ENCODE peak calls at places on chromosomes 5 and 9, in six cellular contexts. G is thoracic aorta; O is mesothelial cell of epicardium; J is CD8-positive, alpha-beta T cell; R is fibroblast of mammary gland; U is GM12864. I is an unnamed sample.

GRCh38 chr5:756865-757345 is 27.6 kb downstream of the ZDHHC11B start:
- DNase-seq in J (peak; percentile 45), O (no peak), G (no peak), U (no peak), R (no peak), I (no peak)

GRCh38 chr5:1821862-1822261 is 20.7 kb downstream of the NDUFS6 start:
- DNase-seq in R (no peak), U (no peak), O (no peak), J (no peak), G (no peak), I (no peak)

GRCh38 chr5:167895899-167896659 is 395.4 kb upstream of the WWC1 start:
- DNase-seq in R (no peak), U (no peak), J (no peak), G (no peak), O (no peak), I (no peak)

GRCh38 chr9:546797-547223 is 294.7 kb upstream of the DMRT1 start:
- DNase-seq in R (peak; percentile 21), O (no peak), U (no peak), G (no peak), J (no peak), I (no peak)

GRCh38 chr9:127826253-127826913 is 23.7 kb downstream of the FPGS start:
- DNase-seq in G (no peak), O (no peak), U (no peak), J (no peak), R (no peak), I (no peak)

GRCh38 chr9:117868594-117868993 is 164.4 kb downstream of the TLR4 start:
- DNase-seq in O (no peak), U (no peak), R (no peak), J (no peak), G (no peak), I (no peak)

GRCh38 chr5:139955616-139956283 is 87.3 kb downstream of the NRG2 start:
- DNase-seq in O (no peak), R (no peak), J (peak; percentile 44), U (no peak), G (no peak), I (no peak)

GRCh38 chr9:33799928-33800689 is 4.7 kb downstream of the PRSS3 start:
- DNase-seq in G (no peak), J (no peak), O (no peak), R (peak; percentile 36), U (no peak), I (no peak)

GRCh38 chr5:32276173-32276853 is 36.4 kb downstream of the MTMR12 start:
- DNase-seq in U (no peak), O (no peak), G (no peak), J (no peak), R (no peak), I (no peak)

GRCh38 chr5:113538313-113538712 is 24.8 kb downstream of the YTHDC2 start:
- DNase-seq in R (no peak), J (no peak), O (no peak), G (no peak), U (no peak), I (no peak)

GRCh38 chr9:35616681-35617459 is 1.3 kb downstream of the CD72 start:
- DNase-seq in R (peak; percentile 71), J (peak; percentile 81), O (peak; percentile 56), U (no peak), G (no peak), I (peak; percentile 43)

GRCh38 chr5:159310492-159310891 is 19.8 kb downstream of the IL12B start:
- DNase-seq in R (no peak), J (peak; percentile 51), O (peak; percentile 50), U (no peak), G (no peak), I (peak; percentile 7)

GRCh38 chr5:126395627-126396026 is 27.6 kb upstream of the GRAMD2B start:
- DNase-seq in U (no peak), R (no peak), J (no peak), G (no peak), O (no peak), I (no peak)

GRCh38 chr9:133050781-133051180 is 11.0 kb upstream of the CEL start:
- DNase-seq in R (no peak), J (no peak), O (no peak), G (no peak), U (no peak), I (no peak)

GRCh38 chr5:102865171-102865509 is 110.0 kb downstream of the PAM start:
- DNase-seq in J (no peak), O (no peak), U (no peak), R (peak; percentile 34), G (no peak), I (no peak)

GRCh38 chr5:120507826-120508463 is 43.8 kb downstream of the PRR16 start:
- DNase-seq in O (no peak), G (no peak), R (no peak), J (no peak), U (no peak), I (no peak)

GRCh38 chr5:145812877-145813276 is 22.3 kb downstream of the PRELID2 start:
- DNase-seq in O (no peak), R (no peak), U (no peak), J (no peak), G (no peak), I (no peak)

GRCh38 chr5:96235008-96235910 is 197.8 kb downstream of the PCSK1 start:
- DNase-seq in O (no peak), G (no peak), R (no peak), J (no peak), U (no peak), I (no peak)

DNA sequence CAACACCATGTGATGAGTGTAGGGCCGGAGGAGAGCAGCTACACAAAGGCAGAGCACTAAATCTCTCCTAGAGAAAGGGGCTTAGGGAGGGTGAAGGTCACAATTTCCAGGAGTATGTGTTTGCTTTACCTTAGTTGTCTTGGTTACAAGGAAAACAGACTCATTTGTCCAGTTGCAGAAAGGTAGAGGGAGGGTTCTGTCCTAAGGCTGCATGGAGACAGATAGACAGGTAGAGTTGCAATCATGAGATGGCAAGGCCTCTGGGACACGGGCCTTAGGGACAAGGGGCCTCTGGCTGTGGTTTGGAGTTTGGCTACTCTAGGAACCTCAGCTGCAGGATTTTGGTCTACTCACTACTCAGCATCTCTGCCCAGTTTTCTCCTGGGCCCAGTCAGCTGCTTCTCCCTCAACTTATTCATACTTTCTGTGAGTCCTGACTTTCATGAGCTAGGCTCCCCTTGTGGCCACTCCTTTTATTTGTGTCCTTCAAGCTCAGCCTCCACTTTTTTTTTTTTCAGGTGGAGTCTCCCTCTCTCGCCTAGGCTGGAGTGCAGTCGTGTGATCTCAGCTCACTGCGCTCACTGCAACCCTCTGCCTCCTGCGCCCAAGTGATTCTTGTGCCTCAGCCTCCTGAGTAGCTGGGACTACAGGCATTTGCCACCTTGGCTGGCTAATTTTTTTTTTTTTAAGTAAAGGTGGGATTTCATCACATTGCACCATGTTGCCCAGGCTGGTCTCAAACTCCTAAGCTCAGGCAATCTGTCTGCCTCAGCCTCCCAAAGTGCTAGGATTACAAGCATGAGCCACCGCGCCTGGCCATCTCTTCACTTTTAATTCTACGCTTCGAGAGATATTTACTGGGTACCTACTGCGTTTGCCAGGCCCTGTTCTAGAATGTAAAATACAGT is 76.6 kb downstream of the PTPDC1 start:
- DNase-seq in O (no peak), J (no peak), G (no peak), R (no peak), U (no peak), I (no peak)
- TF ChIP-seq CTCF in O (peak; percentile 18), J (no peak), G (no peak), R (peak; percentile 17), U (peak; percentile 26), I (peak; percentile 19)

DNA sequence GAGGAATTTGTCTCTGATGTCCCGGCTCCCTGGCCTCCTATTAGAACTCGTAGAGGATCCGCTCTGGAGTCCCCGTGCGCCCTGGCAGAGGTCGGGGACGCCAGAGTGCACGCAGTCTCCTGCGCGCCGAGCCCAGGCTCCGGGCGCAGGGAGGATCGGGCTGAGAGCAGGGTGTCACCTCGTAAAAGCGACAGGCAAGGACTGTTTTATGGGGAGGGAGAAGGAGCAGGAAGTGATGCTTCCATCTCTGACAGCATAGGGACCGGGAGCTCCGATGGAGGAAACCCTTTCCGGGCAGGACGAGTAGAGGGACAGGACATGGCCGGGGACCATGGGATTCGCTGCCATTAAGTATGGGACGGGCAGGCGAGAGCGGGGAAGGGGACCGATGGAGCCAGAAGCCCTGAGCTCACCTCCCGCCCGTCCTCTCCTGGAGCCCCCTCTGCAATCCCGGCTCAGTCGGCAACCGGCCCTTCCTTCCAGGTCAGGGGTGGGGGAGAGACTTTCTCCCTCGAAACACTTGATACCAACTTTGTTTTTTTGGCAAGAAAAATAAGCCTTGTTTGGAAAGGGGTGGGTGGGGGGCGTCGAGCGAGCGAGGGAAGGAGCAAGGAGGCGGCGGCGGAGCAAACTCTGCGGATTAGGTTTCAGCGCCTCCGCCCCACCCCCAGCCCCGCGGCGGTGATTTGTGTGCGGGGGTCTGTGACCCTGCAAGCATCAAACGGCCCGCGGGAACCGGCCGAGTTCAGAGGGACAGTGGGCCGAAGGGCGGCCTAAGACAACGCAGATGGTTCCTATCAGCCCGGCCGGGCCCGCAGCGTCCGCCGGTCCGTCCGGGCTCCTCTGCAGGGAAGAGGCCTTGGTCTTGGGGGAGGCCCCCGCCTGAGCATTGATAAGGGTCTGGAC is 12.6 kb downstream of the LMX1B start:
- DNase-seq in R (no peak), G (no peak), U (no peak), J (no peak), O (no peak), I (no peak)
- TF ChIP-seq CTCF in R (no peak), G (no peak), U (no peak), J (no peak), O (no peak), I (no peak)

GRCh38 chr5:111135406-111135805 is 43.3 kb downstream of the WDR36 start:
- DNase-seq in G (no peak), J (no peak), R (no peak), O (no peak), U (no peak), I (peak; percentile 14)

GRCh38 chr5:111132731-111133435 is 40.7 kb downstream of the WDR36 start:
- DNase-seq in U (no peak), O (no peak), J (no peak), G (no peak), R (no peak), I (no peak)

GRCh38 chr5:111131356-111131755 is 39.2 kb downstream of the WDR36 start:
- DNase-seq in J (no peak), U (no peak), R (no peak), O (no peak), G (no peak), I (no peak)

GRCh38 chr5:111134080-111134479 is 41.9 kb downstream of the WDR36 start:
- DNase-seq in G (no peak), U (no peak), O (no peak), J (no peak), R (peak; percentile 96), I (no peak)

DNA sequence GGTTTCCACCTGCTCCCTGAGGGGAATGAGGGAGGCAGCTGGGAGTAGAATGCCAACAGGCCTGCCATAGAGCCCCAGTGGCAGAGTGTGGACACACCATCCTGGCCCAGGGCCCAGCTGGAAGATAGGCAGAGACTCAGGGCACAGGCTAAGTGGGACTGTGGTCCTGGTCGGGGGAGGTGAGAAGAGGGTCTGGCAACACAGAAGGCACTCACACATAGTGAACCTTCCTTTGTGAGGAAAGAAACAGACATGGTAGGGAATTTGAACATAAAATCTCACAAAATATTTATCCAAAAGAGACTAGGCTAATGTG is 41.2 kb downstream of the WDR36 start:
- DNase-seq in O (no peak), J (no peak), R (no peak), G (no peak), U (no peak), I (no peak)
- TF ChIP-seq CTCF in O (no peak), J (no peak), R (no peak), G (no peak), U (no peak), I (no peak)

DNA sequence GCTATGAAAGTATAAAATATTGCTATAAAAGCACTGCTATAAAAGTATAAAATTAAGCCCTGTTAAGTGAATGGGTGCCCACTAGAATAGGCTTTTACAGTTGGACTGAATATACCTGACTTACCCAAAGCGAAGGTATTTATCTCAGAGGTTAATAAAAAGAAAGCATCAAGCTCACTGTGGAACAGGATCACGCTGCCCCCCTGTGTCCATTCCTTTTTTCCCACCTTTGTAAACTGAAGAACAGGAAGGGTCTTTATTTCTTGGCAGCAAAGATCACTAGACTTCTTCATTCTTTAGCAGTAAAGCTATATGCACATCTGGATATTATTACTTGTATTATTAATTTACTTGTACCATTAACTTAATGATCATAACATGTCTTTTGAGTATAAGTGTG is 22.1 kb upstream of the PLPP6 start:
- DNase-seq in J (peak; percentile 75), U (no peak), R (peak; percentile 35), G (no peak), O (no peak), I (peak; percentile 18)
- TF ChIP-seq CTCF in J (peak; percentile 70), U (peak; percentile 21), R (peak; percentile 58), G (peak; percentile 35), O (peak; percentile 13), I (peak; percentile 65)